ENCODE peak calls at places on chromosomes 16 and 17, in seven cellular contexts. O is effector memory CD4-positive, alpha-beta T cell; D is tibial nerve; U is heart right ventricle; T is dorsolateral prefrontal cortex; Y is brain microvascular endothelial cell; S is body of pancreas. V is an unnamed sample.

GRCh38 chr17:45006927-45007461 is 38.9 kb upstream of the C1QL1 start:
- DNase-seq in O (no peak), D (no peak), U (no peak), T (no peak), Y (no peak), S (no peak), V (no peak)

GRCh38 chr17:13986855-13987254 is 82.4 kb upstream of the COX10 start:
- DNase-seq in O (no peak), D (no peak), U (no peak), T (no peak), Y (no peak), S (no peak), V (no peak)

GRCh38 chr17:13416748-13417363 is 184.9 kb downstream of the HS3ST3A1 start:
- DNase-seq in O (no peak), D (no peak), U (no peak), T (no peak), Y (no peak), S (no peak), V (no peak)

GRCh38 chr17:74429604-74430384 is 2.1 kb upstream of the GPRC5C start:
- DNase-seq in O (no peak), D (no peak), U (no peak), T (no peak), Y (no peak), S (peak), V (no peak)

GRCh38 chr17:30222741-30223175 is 12.7 kb downstream of the SLC6A4 start:
- DNase-seq in O (no peak), D (no peak), U (no peak), T (no peak), Y (no peak), S (no peak), V (no peak)

GRCh38 chr17:71777048-71777638 is 343.7 kb upstream of the SOX9 start:
- DNase-seq in O (no peak), D (no peak), U (no peak), T (no peak), Y (no peak), S (no peak), V (no peak)

GRCh38 chr16:68444058-68444657 is 4.2 kb downstream of the SMPD3 start:
- DNase-seq in O (no peak), D (no peak), U (no peak), T (no peak), Y (peak), S (peak), V (no peak)

GRCh38 chr17:6823011-6823442 is 8.5 kb downstream of the TEKT1 start:
- DNase-seq in O (no peak), D (no peak), U (no peak), T (no peak), Y (no peak), S (no peak), V (no peak)

GRCh38 chr16:72021043-72021442 is 12.5 kb downstream of the DHODH start:
- DNase-seq in O (no peak), D (no peak), U (no peak), T (no peak), Y (no peak), S (no peak), V (no peak)

GRCh38 chr17:6648181-6648580 is 3.2 kb downstream of the MED31 start:
- DNase-seq in O (no peak), D (no peak), U (no peak), T (no peak), Y (no peak), S (no peak), V (no peak)

GRCh38 chr17:49353607-49354006 is 8.4 kb downstream of the ZNF652 start:
- DNase-seq in O (no peak), D (no peak), U (no peak), T (no peak), Y (no peak), S (no peak), V (no peak)

GRCh38 chr17:40419559-40420331 is 2.0 kb upstream of the TOP2A start:
- DNase-seq in O (no peak), D (no peak), U (no peak), T (no peak), Y (no peak), S (no peak), V (no peak)

GRCh38 chr17:47978324-47978723 is 7.4 kb downstream of the CDK5RAP3 start:
- DNase-seq in O (no peak), D (no peak), U (peak), T (peak), Y (peak), S (peak), V (peak)

GRCh38 chr16:69413045-69413664 is 11.3 kb upstream of the CYB5B start:
- DNase-seq in O (no peak), D (no peak), U (no peak), T (no peak), Y (no peak), S (no peak), V (no peak)

GRCh38 chr17:66715076-66715675 is 119.7 kb upstream of the CACNG5 start:
- DNase-seq in O (no peak), D (no peak), U (no peak), T (no peak), Y (no peak), S (no peak), V (no peak)

GRCh38 chr17:48639136-48639535 is 13.0 kb upstream of the HOXB9 start:
- DNase-seq in O (no peak), D (no peak), U (no peak), T (no peak), Y (no peak), S (no peak), V (no peak)

GRCh38 chr17:14922421-14922820 is 342.7 kb downstream of the PMP22 start:
- DNase-seq in O (no peak), D (no peak), U (no peak), T (no peak), Y (no peak), S (peak), V (no peak)

GRCh38 chr16:87552772-87553171 is 49.5 kb upstream of the JPH3 start:
- DNase-seq in O (no peak), D (no peak), U (no peak), T (no peak), Y (no peak), S (no peak), V (no peak)

GRCh38 chr17:860805-861204 is 78.7 kb downstream of the MRM3 start:
- DNase-seq in O (no peak), D (no peak), U (no peak), T (no peak), Y (no peak), S (no peak), V (no peak)
- H3K27ac ChIP-seq in O (no peak), D (no peak), U (no peak), T (no peak), Y (no peak), S (no peak), V (no peak)

GRCh38 chr16:53282328-53282727 is 151.9 kb upstream of the RBL2 start:
- DNase-seq in O (no peak), D (no peak), U (no peak), T (no peak), Y (no peak), S (no peak), V (no peak)
- H3K27ac ChIP-seq in O (no peak), D (no peak), U (no peak), T (peak), Y (no peak), S (no peak), V (peak)

GRCh38 chr17:50637829-50638571 is 3.3 kb downstream of the ABCC3 start:
- DNase-seq in O (no peak), D (no peak), U (no peak), T (no peak), Y (no peak), S (no peak), V (no peak)
- H3K27ac ChIP-seq in O (no peak), D (no peak), U (no peak), T (no peak), Y (no peak), S (peak), V (no peak)

DNA sequence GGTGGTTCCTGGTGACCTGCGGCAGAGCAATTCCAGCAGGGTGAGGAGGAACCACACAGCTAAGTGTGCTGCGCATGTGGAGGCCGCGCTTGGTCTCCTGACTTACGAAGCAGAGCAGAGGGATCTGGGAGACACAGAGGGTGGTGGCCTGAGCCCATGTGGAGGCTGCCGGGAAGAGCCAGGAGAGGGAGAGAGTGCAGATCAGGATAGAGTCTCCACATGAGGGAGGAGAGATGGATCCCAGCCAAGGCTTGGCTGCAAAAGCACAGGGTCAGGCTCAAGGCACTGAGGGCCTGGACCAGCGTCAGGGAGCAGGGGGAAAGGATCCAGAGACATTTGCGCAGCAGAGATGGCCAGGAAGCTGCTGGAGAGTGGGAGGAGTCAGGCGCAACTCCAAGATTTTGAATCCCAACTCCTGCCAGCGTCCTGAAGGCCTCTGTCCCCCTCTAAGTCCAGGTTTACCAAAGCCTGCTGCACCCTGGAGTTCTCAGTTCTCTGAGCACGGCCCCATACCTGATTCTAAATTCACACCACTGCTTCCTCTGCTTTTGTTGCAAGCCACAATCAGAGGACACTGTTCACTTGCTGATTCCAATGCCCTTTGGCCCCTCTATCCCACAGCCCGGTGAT is 11.3 kb upstream of the MLLT6 start:
- DNase-seq in O (no peak), D (peak), U (peak), T (peak), Y (no peak), S (peak), V (no peak)
- H3K27ac ChIP-seq in O (no peak), D (peak), U (peak), T (no peak), Y (no peak), S (peak), V (no peak)

V was measured in substantia nigra.